ENCODE peak calls at places on chromosome 18, in four cellular contexts. J is nucleus accumbens, X is Calu3, C is tibial artery. S is an unnamed sample.

GRCh38 chr18:62500966-62501591 is 21.7 kb upstream of the ZCCHC2 start:
- DNase-seq in J (no peak), X (no peak), C (no peak), S (no peak)

GRCh38 chr18:43525149-43525548 is 247.9 kb upstream of the SYT4 start:
- DNase-seq in J (no peak), X (peak), C (no peak), S (no peak)

GRCh38 chr18:40293311-40293710 is 1661.7 kb upstream of the PIK3C3 start:
- DNase-seq in J (no peak), X (peak), C (no peak), S (no peak)

GRCh38 chr18:3667255-3668137 is 217.5 kb downstream of the TGIF1 start:
- DNase-seq in J (no peak), X (no peak), C (no peak), S (no peak)

GRCh38 chr18:79727211-79727610 is 47.6 kb downstream of the CTDP1 start:
- DNase-seq in J (no peak), X (no peak), C (no peak), S (no peak)

GRCh38 chr18:12726774-12727550 is 24.1 kb downstream of the PSMG2 start:
- DNase-seq in J (peak), X (peak), C (peak), S (no peak)

GRCh38 chr18:46771141-46771540 is 14.3 kb upstream of the ST8SIA5 start:
- DNase-seq in J (no peak), X (no peak), C (no peak), S (no peak)

GRCh38 chr18:68436485-68436884 is 278.4 kb downstream of the TMX3 start:
- DNase-seq in J (no peak), X (no peak), C (no peak), S (no peak)

GRCh38 chr18:57716550-57716949 is 86.6 kb downstream of the ATP8B1 start:
- DNase-seq in J (no peak), X (no peak), C (no peak), S (no peak)

GRCh38 chr18:9708057-9708881 is at the start of gene RAB31:
- DNase-seq in J (peak), X (peak), C (peak), S (no peak)

GRCh38 chr18:3172081-3172480 is 47.7 kb downstream of the MYOM1 start:
- DNase-seq in J (no peak), X (no peak), C (no peak), S (no peak)

GRCh38 chr18:3455090-3455640 is 5.2 kb downstream of the TGIF1 start:
- DNase-seq in J (no peak), X (no peak), C (no peak), S (no peak)

GRCh38 chr18:69586581-69586980 is 185.9 kb downstream of the DOK6 start:
- DNase-seq in J (no peak), X (no peak), C (no peak), S (no peak)

GRCh38 chr18:49843131-49843530 is 29.8 kb upstream of the ACAA2 start:
- DNase-seq in J (no peak), X (no peak), C (no peak), S (no peak)

GRCh38 chr18:26819046-26819445 is 46.5 kb downstream of the AQP4 start:
- DNase-seq in J (no peak), X (no peak), C (no peak), S (no peak)

GRCh38 chr18:35513181-35513932 is 15.6 kb upstream of the INO80C start:
- DNase-seq in J (no peak), X (peak), C (peak), S (no peak)

GRCh38 chr18:80070825-80071224 is 36.6 kb downstream of the RBFA start:
- DNase-seq in J (no peak), X (no peak), C (no peak), S (no peak)

GRCh38 chr18:38052879-38053590 is 487.4 kb upstream of the CELF4 start:
- DNase-seq in J (no peak), X (no peak), C (no peak), S (no peak)

GRCh38 chr18:24613887-24614286 is 153.4 kb downstream of the HRH4 start:
- DNase-seq in J (no peak), X (no peak), C (no peak), S (no peak)

GRCh38 chr18:42339324-42339723 is 384.3 kb downstream of the PIK3C3 start:
- DNase-seq in J (no peak), X (no peak), C (no peak), S (no peak)

GRCh38 chr18:37450434-37451133 is 115.0 kb downstream of the CELF4 start:
- DNase-seq in J (no peak), X (no peak), C (no peak), S (no peak)